ENCODE peak calls at places on chromosomes 16 and 17, in five cellular contexts. E is tibial nerve, W is bronchial epithelial cell, Q is hepatocyte, G is HCT116. Z is an unnamed sample.

GRCh38 chr17:16987830-16988601 is 16.1 kb upstream of the TNFRSF13B start:
- DNase-seq in E (peak; percentile 49), W (peak; percentile 46), Q (peak; percentile 67), G (no peak), Z (peak; percentile 86)

GRCh38 chr16:69283851-69284250 is 27.3 kb upstream of the VPS4A start:
- DNase-seq in E (no peak), W (no peak), Q (no peak), G (no peak), Z (no peak)

GRCh38 chr17:48577946-48578615 is at the start of gene HOXB4:
- DNase-seq in E (peak; percentile 37), W (no peak), Q (peak; percentile 76), G (no peak), Z (no peak)

GRCh38 chr17:37168731-37169353 is 206.9 kb upstream of the C17orf78 start:
- DNase-seq in E (no peak), W (no peak), Q (no peak), G (no peak), Z (no peak)

GRCh38 chr17:47633996-47634395 is 15.7 kb upstream of the KPNB1 start:
- DNase-seq in E (no peak), W (peak; percentile 59), Q (no peak), G (no peak), Z (no peak)

GRCh38 chr17:27356091-27356705 is 62.3 kb downstream of the WSB1 start:
- DNase-seq in E (no peak), W (no peak), Q (no peak), G (no peak), Z (no peak)

GRCh38 chr17:69012895-69013805 is 47.6 kb downstream of the ABCA9 start:
- DNase-seq in E (no peak), W (peak; percentile 71), Q (no peak), G (no peak), Z (peak; percentile 91)

GRCh38 chr16:48885456-48885855 is 275.5 kb upstream of the N4BP1 start:
- DNase-seq in E (no peak), W (no peak), Q (no peak), G (no peak), Z (no peak)

GRCh38 chr16:7268182-7268581 is 64.5 kb upstream of the RBFOX1 start:
- DNase-seq in E (no peak), W (peak; percentile 2), Q (peak; percentile 71), G (no peak), Z (peak; percentile 0)

GRCh38 chr16:28880589-28880915 is 2.3 kb downstream of the ATP2A1 start:
- DNase-seq in E (no peak), W (no peak), Q (no peak), G (no peak), Z (no peak)

GRCh38 chr17:17048106-17048505 is 5.8 kb downstream of the MPRIP start:
- DNase-seq in E (no peak), W (no peak), Q (no peak), G (no peak), Z (no peak)

GRCh38 chr17:77297693-77298666 is 157.2 kb downstream of the SEC14L1 start:
- DNase-seq in E (no peak), W (no peak), Q (no peak), G (no peak), Z (peak; percentile 81)

GRCh38 chr17:51275381-51275780 is 15.0 kb downstream of the UTP18 start:
- DNase-seq in E (no peak), W (no peak), Q (no peak), G (no peak), Z (no peak)

GRCh38 chr16:22659933-22660332 is 149.2 kb downstream of the NPIPB5 start:
- DNase-seq in E (no peak), W (no peak), Q (no peak), G (no peak), Z (no peak)

GRCh38 chr17:77634710-77635109 is 323.8 kb upstream of the TNRC6C start:
- DNase-seq in E (no peak), W (no peak), Q (no peak), G (no peak), Z (no peak)

GRCh38 chr16:49462989-49463371 is 89.4 kb downstream of the C16orf78 start:
- DNase-seq in E (no peak), W (no peak), Q (no peak), G (no peak), Z (no peak)

GRCh38 chr17:81154961-81155360 is 10.3 kb upstream of the PVALEF start:
- DNase-seq in E (no peak), W (no peak), Q (no peak), G (no peak), Z (no peak)

GRCh38 chr17:7634384-7634783 is 4.4 kb downstream of the SHBG start:
- DNase-seq in E (no peak), W (no peak), Q (peak; percentile 72), G (no peak), Z (peak; percentile 25)

GRCh38 chr16:56608876-56609462 is 585 bp downstream of the MT2A start:
- DNase-seq in E (no peak), W (peak; percentile 7), Q (no peak), G (no peak), Z (no peak)

GRCh38 chr16:69324585-69325253 is 5.7 kb downstream of the PDF start:
- DNase-seq in E (no peak), W (no peak), Q (no peak), G (no peak), Z (no peak)

GRCh38 chr17:79026345-79027273 is 2.6 kb downstream of the C1QTNF1 start:
- DNase-seq in E (peak; percentile 21), W (peak; percentile 46), Q (no peak), G (peak; percentile 61), Z (no peak)

GRCh38 chr17:82884923-82885322 is 45.1 kb upstream of the ZNF750 start:
- DNase-seq in E (no peak), W (no peak), Q (no peak), G (no peak), Z (no peak)
- H3K4me3 ChIP-seq in E (no peak overlapping the region), W (no peak overlapping the region), Q (no peak overlapping the region), G (no peak overlapping the region), Z (no peak overlapping the region)

GRCh38 chr17:39636587-39636926 is 387 bp upstream of the STARD3 start:
- DNase-seq in E (no peak), W (no peak), Q (no peak), G (no peak), Z (no peak)

GRCh38 chr17:39635614-39636176 is 1.2 kb upstream of the STARD3 start:
- DNase-seq in E (no peak), W (no peak), Q (no peak), G (no peak), Z (no peak)

GRCh38 chr17:39639043-39639442 is 2.1 kb downstream of the STARD3 start:
- DNase-seq in E (no peak), W (no peak), Q (no peak), G (no peak), Z (no peak)

GRCh38 chr17:39638317-39638716 is 1.4 kb downstream of the STARD3 start:
- DNase-seq in E (no peak), W (no peak), Q (no peak), G (no peak), Z (no peak)

DNA sequence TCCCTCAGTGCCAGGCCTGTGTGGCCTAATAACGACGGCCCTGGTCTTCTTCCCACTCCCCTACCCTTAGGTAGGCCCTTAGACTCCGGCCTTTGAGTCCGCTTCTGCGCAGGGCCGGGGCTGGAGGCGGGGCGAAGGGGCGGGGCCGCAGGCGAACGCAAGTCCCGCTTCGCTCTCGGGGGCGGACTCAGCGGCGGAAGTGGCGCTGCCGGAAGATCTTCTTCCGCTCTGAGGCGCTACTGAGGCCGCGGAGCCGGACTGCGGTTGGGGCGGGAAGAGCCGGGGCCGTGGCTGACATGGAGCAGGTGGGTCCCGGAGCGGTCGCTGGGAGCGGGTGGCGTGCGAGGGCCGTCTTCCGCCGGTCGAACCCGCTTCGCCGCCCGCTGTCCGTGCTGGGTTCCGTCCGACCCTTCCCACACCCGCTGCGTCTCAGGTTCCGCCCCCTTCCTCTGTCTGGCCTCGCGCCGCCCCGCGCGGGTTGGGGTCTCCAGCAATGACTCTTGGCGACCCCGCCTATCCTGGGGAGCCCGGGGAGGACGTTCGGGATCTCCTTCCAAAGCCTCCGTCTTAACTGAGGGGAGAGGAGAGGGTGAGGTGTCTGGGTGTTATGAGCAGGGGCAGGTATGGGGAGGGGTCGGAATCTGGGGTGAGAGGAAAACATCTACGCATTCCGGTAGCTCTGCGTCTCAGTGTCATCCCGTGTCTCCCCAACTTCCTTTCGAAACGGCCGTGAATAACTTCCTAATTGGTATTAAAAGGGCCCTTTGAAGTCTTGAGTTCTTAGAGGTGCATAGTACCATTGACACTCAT is at the start of gene STARD3:
- DNase-seq in E (peak; percentile 87), W (peak; percentile 75), Q (peak; percentile 95), G (peak; percentile 73), Z (peak; percentile 75)
- TF ChIP-seq CTCF in E (peak; percentile 36), W (peak; percentile 33), Q (no peak), G (no peak), Z (peak; percentile 2)

GRCh38 chr16:66847533-66848057 is 3.4 kb downstream of the CA7 start:
- DNase-seq in E (no peak), W (no peak), Q (peak; percentile 33), G (no peak), Z (no peak)
- H3K27me3 ChIP-seq in E (peaks cover 42% of the 10 kb centered on the region), W (peaks cover 26% of the 10 kb centered on the region), Q (peaks cover 43% of the 10 kb centered on the region), G (no peaks in the 10 kb centered on the region), Z (peaks cover 34% of the 10 kb centered on the region)

DNA sequence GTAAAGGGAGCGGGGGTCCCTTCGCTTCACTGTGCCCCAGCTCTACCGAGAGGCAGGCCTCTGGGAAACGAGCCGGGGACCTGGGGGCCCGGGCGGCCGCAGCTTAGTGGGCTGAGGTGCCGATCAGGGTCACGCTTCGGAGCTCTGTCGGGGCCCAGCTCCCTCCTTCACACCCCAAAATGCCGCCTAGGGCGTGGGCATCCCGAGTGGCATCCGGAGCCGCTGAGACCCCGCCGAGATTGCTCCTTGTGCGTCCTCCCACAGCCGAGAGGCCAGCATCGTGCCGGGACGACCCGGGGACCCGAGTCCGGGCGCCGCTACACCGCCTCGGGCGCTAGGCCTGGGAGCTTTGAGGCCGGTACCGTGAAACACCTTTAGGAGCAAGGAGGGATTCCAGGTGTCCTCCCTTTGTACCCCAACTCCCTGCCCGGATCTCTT is 1.3 kb downstream of the SALL1 start:
- DNase-seq in E (no peak), W (no peak), Q (no peak), G (no peak), Z (no peak)
- H3K4me3 ChIP-seq in E (no peak overlapping the region), W (no peak overlapping the region), Q (peak overlapping the region; percentile 68), G (no peak overlapping the region), Z (peak overlapping the region; percentile 64)